ENCODE peak calls at places on chromosomes 11 and 22, in eight cellular contexts. One of them, this sample, is unnamed.
A peak's percentile ranks its signal among the peaks of the same experiment; 100 is the strongest.

GRCh38 chr22:49406047-49406650 is 421.5 kb downstream of the BRD1 start:
- DNase-seq in mammary epithelial cell: no peak
- DNase-seq in GM12878: no peak
- DNase-seq in ovary: no peak
- DNase-seq in hepatocyte: no peak
- DNase-seq in pancreas: no peak
- DNase-seq in PC-3: no peak
- DNase-seq in IMR-90: no peak
- DNase-seq in this sample: no peak

GRCh38 chr11:129917231-129917630 is 21.9 kb upstream of the NFRKB start:
- DNase-seq in mammary epithelial cell: no peak
- DNase-seq in GM12878: no peak
- DNase-seq in ovary: no peak
- DNase-seq in hepatocyte: no peak
- DNase-seq in pancreas: no peak
- DNase-seq in PC-3: peak; percentile 60
- DNase-seq in IMR-90: peak; percentile 39
- DNase-seq in this sample: no peak

GRCh38 chr11:82978422-82979099 is 77.0 kb downstream of the DDIAS start:
- DNase-seq in mammary epithelial cell: peak; percentile 89
- DNase-seq in GM12878: peak; percentile 56
- DNase-seq in ovary: no peak
- DNase-seq in hepatocyte: no peak
- DNase-seq in pancreas: no peak
- DNase-seq in PC-3: peak; percentile 92
- DNase-seq in IMR-90: peak; percentile 90
- DNase-seq in this sample: no peak

GRCh38 chr11:110433393-110434333 is 3.9 kb downstream of the FDX1 start:
- DNase-seq in mammary epithelial cell: peak; percentile 25
- DNase-seq in GM12878: no peak
- DNase-seq in ovary: no peak
- DNase-seq in hepatocyte: no peak
- DNase-seq in pancreas: no peak
- DNase-seq in PC-3: peak; percentile 58
- DNase-seq in IMR-90: peak; percentile 42
- DNase-seq in this sample: no peak

GRCh38 chr11:70226967-70227366 is 23.9 kb downstream of the FADD start:
- DNase-seq in mammary epithelial cell: no peak
- DNase-seq in GM12878: no peak
- DNase-seq in ovary: no peak
- DNase-seq in hepatocyte: no peak
- DNase-seq in pancreas: no peak
- DNase-seq in PC-3: peak; percentile 33
- DNase-seq in IMR-90: no peak
- DNase-seq in this sample: no peak

GRCh38 chr11:71381781-71382505 is 66.2 kb downstream of the DHCR7 start:
- DNase-seq in mammary epithelial cell: peak; percentile 9
- DNase-seq in GM12878: peak; percentile 41
- DNase-seq in ovary: no peak
- DNase-seq in hepatocyte: no peak
- DNase-seq in pancreas: no peak
- DNase-seq in PC-3: no peak
- DNase-seq in IMR-90: no peak
- DNase-seq in this sample: no peak

GRCh38 chr11:69463181-69463891 is 18.1 kb upstream of the LINC01488 start:
- DNase-seq in mammary epithelial cell: no peak
- DNase-seq in GM12878: no peak
- DNase-seq in ovary: no peak
- DNase-seq in hepatocyte: peak; percentile 68
- DNase-seq in pancreas: no peak
- DNase-seq in PC-3: no peak
- DNase-seq in IMR-90: peak; percentile 80
- DNase-seq in this sample: no peak

GRCh38 chr11:70826541-70826943 is 425.8 kb downstream of the SHANK2 start:
- DNase-seq in mammary epithelial cell: no peak
- DNase-seq in GM12878: no peak
- DNase-seq in ovary: no peak
- DNase-seq in hepatocyte: peak; percentile 21
- DNase-seq in pancreas: peak; percentile 22
- DNase-seq in PC-3: no peak
- DNase-seq in IMR-90: no peak
- DNase-seq in this sample: peak; percentile 82

GRCh38 chr11:110077318-110077717 is 15.9 kb upstream of the ZC3H12C start:
- DNase-seq in mammary epithelial cell: no peak
- DNase-seq in GM12878: no peak
- DNase-seq in ovary: no peak
- DNase-seq in hepatocyte: no peak
- DNase-seq in pancreas: no peak
- DNase-seq in PC-3: no peak
- DNase-seq in IMR-90: no peak
- DNase-seq in this sample: no peak

GRCh38 chr11:134655189-134655937 is 243.3 kb upstream of the B3GAT1 start:
- DNase-seq in mammary epithelial cell: no peak
- DNase-seq in GM12878: no peak
- DNase-seq in ovary: peak; percentile 4
- DNase-seq in hepatocyte: no peak
- DNase-seq in pancreas: no peak
- DNase-seq in PC-3: no peak
- DNase-seq in IMR-90: no peak
- DNase-seq in this sample: no peak

GRCh38 chr11:69949327-69949726 is 128.8 kb upstream of the ANO1 start:
- DNase-seq in mammary epithelial cell: peak; percentile 98
- DNase-seq in GM12878: no peak
- DNase-seq in ovary: no peak
- DNase-seq in hepatocyte: peak; percentile 83
- DNase-seq in pancreas: peak; percentile 37
- DNase-seq in PC-3: peak; percentile 99
- DNase-seq in IMR-90: peak; percentile 95
- DNase-seq in this sample: no peak

GRCh38 chr22:27476729-27477128 is 324.8 kb downstream of the MN1 start:
- DNase-seq in mammary epithelial cell: peak; percentile 91
- DNase-seq in GM12878: no peak
- DNase-seq in ovary: no peak
- DNase-seq in hepatocyte: peak; percentile 78
- DNase-seq in pancreas: no peak
- DNase-seq in PC-3: peak; percentile 90
- DNase-seq in IMR-90: peak; percentile 83
- DNase-seq in this sample: no peak

GRCh38 chr11:44716256-44716655 is 10.5 kb upstream of the TSPAN18 start:
- DNase-seq in mammary epithelial cell: no peak
- DNase-seq in GM12878: no peak
- DNase-seq in ovary: no peak
- DNase-seq in hepatocyte: no peak
- DNase-seq in pancreas: no peak
- DNase-seq in PC-3: no peak
- DNase-seq in IMR-90: no peak
- DNase-seq in this sample: no peak

GRCh38 chr11:100963375-100963774 is 166.2 kb downstream of the PGR start:
- DNase-seq in mammary epithelial cell: no peak
- DNase-seq in GM12878: no peak
- DNase-seq in ovary: no peak
- DNase-seq in hepatocyte: no peak
- DNase-seq in pancreas: no peak
- DNase-seq in PC-3: peak; percentile 14
- DNase-seq in IMR-90: peak; percentile 20
- DNase-seq in this sample: no peak

GRCh38 chr22:44576311-44577260 is 78.6 kb upstream of the RTL6 start:
- DNase-seq in mammary epithelial cell: no peak
- DNase-seq in GM12878: no peak
- DNase-seq in ovary: no peak
- DNase-seq in hepatocyte: no peak
- DNase-seq in pancreas: no peak
- DNase-seq in PC-3: no peak
- DNase-seq in IMR-90: no peak
- DNase-seq in this sample: no peak

GRCh38 chr11:128279861-128280260 is 307.5 kb downstream of the ETS1 start:
- DNase-seq in mammary epithelial cell: peak; percentile 26
- DNase-seq in GM12878: no peak
- DNase-seq in ovary: no peak
- DNase-seq in hepatocyte: no peak
- DNase-seq in pancreas: no peak
- DNase-seq in PC-3: peak; percentile 23
- DNase-seq in IMR-90: peak; percentile 35
- DNase-seq in this sample: no peak

GRCh38 chr22:50318356-50318697 is 8.5 kb downstream of the DENND6B start:
- DNase-seq in mammary epithelial cell: no peak
- DNase-seq in GM12878: no peak
- DNase-seq in ovary: no peak
- DNase-seq in hepatocyte: no peak
- DNase-seq in pancreas: no peak
- DNase-seq in PC-3: no peak
- DNase-seq in IMR-90: no peak
- DNase-seq in this sample: no peak

GRCh38 chr11:17266781-17267180 is 9.8 kb upstream of the NUCB2 start:
- DNase-seq in mammary epithelial cell: no peak
- DNase-seq in GM12878: no peak
- DNase-seq in ovary: no peak
- DNase-seq in hepatocyte: no peak
- DNase-seq in pancreas: no peak
- DNase-seq in PC-3: no peak
- DNase-seq in IMR-90: no peak
- DNase-seq in this sample: no peak

GRCh38 chr22:30893434-30894370 is 74.9 kb downstream of the MORC2 start:
- DNase-seq in mammary epithelial cell: no peak
- DNase-seq in GM12878: no peak
- DNase-seq in ovary: no peak
- DNase-seq in hepatocyte: peak; percentile 2
- DNase-seq in pancreas: no peak
- DNase-seq in PC-3: no peak
- DNase-seq in IMR-90: no peak
- DNase-seq in this sample: no peak

GRCh38 chr22:37664249-37665101 is 6.0 kb downstream of the PDXP start:
- DNase-seq in mammary epithelial cell: no peak
- DNase-seq in GM12878: no peak
- DNase-seq in ovary: no peak
- DNase-seq in hepatocyte: no peak
- DNase-seq in pancreas: no peak
- DNase-seq in PC-3: no peak
- DNase-seq in IMR-90: no peak
- DNase-seq in this sample: no peak

GRCh38 chr11:110198031-110198729 is 98.2 kb downstream of the RDX start:
- DNase-seq in mammary epithelial cell: peak; percentile 48
- DNase-seq in GM12878: no peak
- DNase-seq in ovary: no peak
- DNase-seq in hepatocyte: no peak
- DNase-seq in pancreas: no peak
- DNase-seq in PC-3: peak; percentile 54
- DNase-seq in IMR-90: peak; percentile 63
- DNase-seq in this sample: no peak

GRCh38 chr22:38907767-38908166 is 35.8 kb upstream of the CBX6 start:
- DNase-seq in mammary epithelial cell: no peak
- DNase-seq in GM12878: no peak
- DNase-seq in ovary: no peak
- DNase-seq in hepatocyte: no peak
- DNase-seq in pancreas: no peak
- DNase-seq in PC-3: no peak
- DNase-seq in IMR-90: no peak
- DNase-seq in this sample: no peak

DNA sequence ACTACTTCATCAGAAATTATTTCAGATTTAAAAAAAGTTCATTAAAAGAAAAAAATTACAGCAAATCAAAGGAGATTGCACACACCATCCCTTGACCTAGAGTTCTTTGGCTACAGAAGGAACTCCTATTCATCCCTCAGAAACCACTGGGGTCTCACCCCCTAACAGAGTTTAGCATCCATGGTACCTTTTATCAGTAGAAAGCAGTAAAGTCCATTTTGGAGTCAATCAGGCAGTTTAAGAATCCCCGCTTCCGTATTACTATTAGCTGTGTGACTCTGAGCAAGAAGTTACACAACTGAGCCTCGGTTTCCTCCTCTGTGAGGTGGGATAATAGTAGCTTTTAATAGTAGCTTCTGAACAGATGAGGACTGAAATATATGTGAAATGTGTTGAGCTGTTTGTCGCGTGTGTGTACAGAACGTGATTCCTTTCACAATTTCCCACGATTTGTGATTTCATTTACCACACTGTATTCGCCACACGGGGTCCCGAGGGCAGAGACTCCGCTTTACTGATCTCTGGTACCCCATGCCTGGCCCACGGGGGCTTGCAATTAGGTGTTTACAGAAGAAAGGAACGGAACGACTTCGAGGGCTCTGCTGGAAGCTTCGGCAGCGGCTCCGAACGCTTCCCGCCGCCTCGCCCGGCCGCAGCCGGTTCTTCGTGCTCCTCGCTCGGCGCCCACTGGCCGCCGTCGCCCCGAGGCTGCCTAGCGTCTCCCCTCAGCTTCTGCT is 72.5 kb upstream of the ZBED5 start:
- DNase-seq in mammary epithelial cell: peak; percentile 39
- DNase-seq in GM12878: no peak
- DNase-seq in ovary: peak; percentile 36
- DNase-seq in hepatocyte: no peak
- DNase-seq in pancreas: no peak
- DNase-seq in PC-3: peak; percentile 17
- DNase-seq in IMR-90: peak; percentile 33
- DNase-seq in this sample: peak; percentile 34
- TF ChIP-seq CTCF in mammary epithelial cell: no peak
- TF ChIP-seq CTCF in GM12878: no peak
- TF ChIP-seq CTCF in ovary: no peak
- TF ChIP-seq CTCF in hepatocyte: no peak
- TF ChIP-seq CTCF in pancreas: no peak
- TF ChIP-seq CTCF in PC-3: no peak
- TF ChIP-seq CTCF in IMR-90: no peak
- TF ChIP-seq CTCF in this sample: no peak

DNA sequence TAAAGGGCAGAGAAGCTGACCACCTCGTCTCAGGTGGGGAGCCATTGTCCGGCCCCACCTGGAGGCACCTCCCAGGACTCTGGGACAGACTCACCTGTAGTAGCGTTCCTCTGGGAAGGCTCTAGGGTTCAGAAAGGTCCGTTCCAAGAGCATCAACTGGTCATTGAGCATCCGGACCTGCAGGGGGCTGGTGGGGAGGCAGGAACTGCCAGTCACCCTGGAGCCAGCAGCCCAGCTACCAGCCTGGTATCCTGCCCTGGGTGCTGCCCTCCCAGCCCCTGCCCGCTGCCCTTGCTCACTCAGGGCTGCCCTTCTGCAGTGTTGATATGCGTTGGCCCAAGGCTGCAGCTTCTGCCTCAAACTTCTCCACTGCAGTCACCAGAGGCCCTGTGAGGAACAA is 4.7 kb downstream of the SAC3D1 start:
- DNase-seq in mammary epithelial cell: no peak
- DNase-seq in GM12878: no peak
- DNase-seq in ovary: no peak
- DNase-seq in hepatocyte: no peak
- DNase-seq in pancreas: no peak
- DNase-seq in PC-3: no peak
- DNase-seq in IMR-90: no peak
- DNase-seq in this sample: no peak
- H3K27ac ChIP-seq in mammary epithelial cell: no peak overlapping the region
- H3K27ac ChIP-seq in GM12878: no peak overlapping the region
- H3K27ac ChIP-seq in ovary: no peak overlapping the region
- H3K27ac ChIP-seq in hepatocyte: no peak overlapping the region
- H3K27ac ChIP-seq in pancreas: no peak overlapping the region
- H3K27ac ChIP-seq in PC-3: no peak overlapping the region
- H3K27ac ChIP-seq in IMR-90: no peak overlapping the region
- H3K27ac ChIP-seq in this sample: no peak overlapping the region

GRCh38 chr11:119616586-119617342 is 112.2 kb downstream of the NECTIN1 start:
- DNase-seq in mammary epithelial cell: no peak
- DNase-seq in GM12878: no peak
- DNase-seq in ovary: no peak
- DNase-seq in hepatocyte: no peak
- DNase-seq in pancreas: no peak
- DNase-seq in PC-3: no peak
- DNase-seq in IMR-90: no peak
- DNase-seq in this sample: no peak
- H3K4me3 ChIP-seq in mammary epithelial cell: no peak overlapping the region
- H3K4me3 ChIP-seq in GM12878: no peak overlapping the region
- H3K4me3 ChIP-seq in ovary: no peak overlapping the region
- H3K4me3 ChIP-seq in hepatocyte: no peak overlapping the region
- H3K4me3 ChIP-seq in pancreas: no peak overlapping the region
- H3K4me3 ChIP-seq in PC-3: no peak overlapping the region
- H3K4me3 ChIP-seq in IMR-90: no peak overlapping the region
- H3K4me3 ChIP-seq in this sample: no peak overlapping the region

GRCh38 chr22:28703436-28703835 is 23.8 kb upstream of the TTC28 start:
- DNase-seq in mammary epithelial cell: no peak
- DNase-seq in GM12878: no peak
- DNase-seq in ovary: no peak
- DNase-seq in hepatocyte: no peak
- DNase-seq in pancreas: no peak
- DNase-seq in PC-3: no peak
- DNase-seq in IMR-90: no peak
- DNase-seq in this sample: no peak
- TF ChIP-seq CTCF in mammary epithelial cell: no peak
- TF ChIP-seq CTCF in GM12878: no peak
- TF ChIP-seq CTCF in ovary: no peak
- TF ChIP-seq CTCF in hepatocyte: no peak
- TF ChIP-seq CTCF in pancreas: no peak
- TF ChIP-seq CTCF in PC-3: no peak
- TF ChIP-seq CTCF in IMR-90: no peak
- TF ChIP-seq CTCF in this sample: no peak

This sample was measured in thyroid gland.